ENCODE peak calls at places on chromosome X, in seven cellular contexts. X, F, U, J, E, H and C are unnamed samples.

GRCh38 chrX:71542411-71542810 is 9.5 kb downstream of the OGT start:
- DNase-seq in X (no peak), E (no peak), F (no peak), J (no peak), H (no peak), U (no peak), C (no peak)

GRCh38 chrX:39477438-39478120 is 620.2 kb downstream of the BCOR start:
- DNase-seq in U (no peak), J (no peak), H (no peak), X (peak; percentile 35), E (peak; percentile 73), F (no peak), C (peak; percentile 50)

GRCh38 chrX:128287693-128288092 is 235.5 kb upstream of the ACTRT1 start:
- DNase-seq in F (no peak), H (no peak), J (no peak), E (no peak), X (no peak), U (no peak), C (no peak)

GRCh38 chrX:67721321-67721720 is 177.5 kb downstream of the AR start:
- DNase-seq in X (no peak), J (no peak), F (no peak), U (no peak), E (no peak), H (no peak), C (no peak)

GRCh38 chrX:96752776-96753175 is 68.1 kb downstream of the DIAPH2 start:
- DNase-seq in X (no peak), F (no peak), H (no peak), J (no peak), U (no peak), E (no peak), C (no peak)

GRCh38 chrX:153400146-153401132 is 711 bp downstream of the PNMA6E start:
- DNase-seq in H (no peak), J (no peak), F (no peak), E (no peak), X (peak; percentile 41), U (peak; percentile 35), C (no peak)

GRCh38 chrX:27680726-27681125 is 90.6 kb downstream of the DCAF8L2 start:
- DNase-seq in X (no peak), E (no peak), J (no peak), H (no peak), U (no peak), F (no peak), C (no peak)

GRCh38 chrX:24282381-24283121 is 31.3 kb downstream of the SUPT20HL2 start:
- DNase-seq in H (no peak), X (no peak), J (no peak), U (no peak), E (no peak), F (no peak), C (no peak)

GRCh38 chrX:52082578-52082977 is 13.6 kb upstream of the MAGED4B start:
- DNase-seq in H (no peak), J (no peak), F (no peak), U (no peak), E (no peak), X (no peak), C (no peak)

GRCh38 chrX:38060331-38060878 is 54.1 kb downstream of the SYTL5 start:
- DNase-seq in H (no peak), U (no peak), X (no peak), E (no peak), J (no peak), F (no peak), C (no peak)

GRCh38 chrX:151178746-151179145 is 2.4 kb downstream of the GPR50 start:
- DNase-seq in F (no peak), H (no peak), X (no peak), E (no peak), U (no peak), J (no peak), C (no peak)

GRCh38 chrX:23493941-23494374 is 159.3 kb downstream of the PTCHD1 start:
- DNase-seq in E (no peak), J (no peak), F (no peak), U (peak; percentile 7), H (no peak), X (no peak), C (no peak)

GRCh38 chrX:28609917-28610613 is 22.8 kb downstream of the IL1RAPL1 start:
- DNase-seq in F (no peak), J (no peak), E (peak; percentile 55), U (no peak), X (no peak), H (peak; percentile 4), C (no peak)

GRCh38 chrX:19875051-19875432 is 12.4 kb downstream of the SH3KBP1 start:
- DNase-seq in E (no peak), F (no peak), X (no peak), U (peak; percentile 57), H (no peak), J (no peak), C (peak; percentile 53)

GRCh38 chrX:11341274-11342256 is 48.4 kb downstream of the AMELX start:
- DNase-seq in U (no peak), E (peak; percentile 47), X (peak; percentile 31), J (peak; percentile 90), F (peak; percentile 3), H (no peak), C (no peak)

GRCh38 chrX:109537324-109537665 is 651 bp downstream of the NXT2 start:
- DNase-seq in U (no peak), E (no peak), H (peak; percentile 65), F (no peak), X (peak; percentile 42), J (no peak), C (no peak)

GRCh38 chrX:38513087-38513742 is 48.1 kb upstream of the TSPAN7 start:
- DNase-seq in X (no peak), F (no peak), U (no peak), J (no peak), H (no peak), E (no peak), C (no peak)

DNA sequence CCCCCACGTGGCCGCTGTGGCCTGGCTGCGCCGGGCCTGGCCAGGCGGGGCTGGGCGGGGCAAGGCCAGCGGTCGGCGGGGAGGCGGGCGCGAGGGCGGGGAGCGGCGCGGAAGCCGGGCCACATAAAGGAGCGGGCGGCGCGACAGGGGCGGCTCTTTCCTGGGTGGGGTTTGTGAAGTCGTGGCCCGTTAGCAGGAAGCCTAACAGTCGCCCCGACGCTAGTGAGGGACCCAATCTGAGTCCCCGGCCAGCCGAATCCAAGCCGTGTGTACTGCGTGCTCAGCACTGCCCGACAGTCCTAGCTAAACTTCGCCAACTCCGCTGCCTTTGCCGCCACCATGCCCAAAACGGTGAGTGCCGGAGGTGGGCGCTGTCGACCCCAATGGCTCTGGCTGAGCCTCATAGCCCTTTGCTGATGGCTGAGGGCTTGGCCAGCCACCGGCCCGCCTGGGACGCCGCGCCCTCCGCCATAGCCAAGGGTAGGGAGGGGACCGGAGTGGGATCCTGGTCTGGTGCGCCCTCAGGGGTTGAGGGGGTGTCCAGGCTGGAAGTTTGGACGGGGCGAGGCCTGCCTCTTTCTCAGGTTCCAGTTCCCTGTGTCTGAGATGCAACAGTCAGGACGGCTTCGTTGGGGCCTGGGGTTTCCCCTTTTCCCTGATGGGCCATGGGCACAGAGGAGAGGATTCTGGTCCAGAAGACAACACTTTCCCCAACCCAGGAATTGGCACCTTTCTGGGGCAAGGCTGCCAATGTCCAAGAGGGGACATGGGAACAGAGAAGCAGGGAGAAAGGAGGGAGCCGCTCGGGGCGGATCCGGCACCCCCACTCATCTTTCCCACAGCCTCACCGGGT is at the start of gene MSN:
- DNase-seq in J (no peak), U (no peak), X (peak; percentile 76), E (peak; percentile 92), H (peak; percentile 39), F (no peak), C (peak; percentile 89)
- TF ChIP-seq POLR2A in J (peak; percentile 55), U (no peak), X (peak; percentile 57), E (no peak), H (peak; percentile 57), F (no peak), C (peak; percentile 41)

GRCh38 chrX:47026198-47026597 is 52.0 kb upstream of the RGN start:
- DNase-seq in F (no peak), X (no peak), U (no peak), H (no peak), J (no peak), E (no peak), C (no peak)

GRCh38 chrX:47030339-47030738 is 47.9 kb upstream of the RGN start:
- DNase-seq in X (no peak), J (no peak), F (no peak), E (no peak), U (peak; percentile 51), H (peak; percentile 39), C (no peak)
- H3K27me3 ChIP-seq in X (no peaks in the 10 kb centered on the region), J (no peaks in the 10 kb centered on the region), F (no peaks in the 10 kb centered on the region), E (no peaks in the 10 kb centered on the region), U (no peaks in the 10 kb centered on the region), H (no peaks in the 10 kb centered on the region), C (no peaks in the 10 kb centered on the region)

GRCh38 chrX:49858341-49858740 is 20.9 kb upstream of the USP27X start:
- DNase-seq in U (no peak), E (no peak), H (no peak), F (no peak), X (no peak), J (no peak), C (no peak)

GRCh38 chrX:49856819-49857218 is 22.5 kb upstream of the USP27X start:
- DNase-seq in F (no peak), H (no peak), E (no peak), X (no peak), U (no peak), J (no peak), C (no peak)

GRCh38 chrX:49862093-49862492 is 17.2 kb upstream of the USP27X start:
- DNase-seq in F (no peak), H (no peak), J (no peak), E (no peak), U (no peak), X (no peak), C (no peak)

DNA sequence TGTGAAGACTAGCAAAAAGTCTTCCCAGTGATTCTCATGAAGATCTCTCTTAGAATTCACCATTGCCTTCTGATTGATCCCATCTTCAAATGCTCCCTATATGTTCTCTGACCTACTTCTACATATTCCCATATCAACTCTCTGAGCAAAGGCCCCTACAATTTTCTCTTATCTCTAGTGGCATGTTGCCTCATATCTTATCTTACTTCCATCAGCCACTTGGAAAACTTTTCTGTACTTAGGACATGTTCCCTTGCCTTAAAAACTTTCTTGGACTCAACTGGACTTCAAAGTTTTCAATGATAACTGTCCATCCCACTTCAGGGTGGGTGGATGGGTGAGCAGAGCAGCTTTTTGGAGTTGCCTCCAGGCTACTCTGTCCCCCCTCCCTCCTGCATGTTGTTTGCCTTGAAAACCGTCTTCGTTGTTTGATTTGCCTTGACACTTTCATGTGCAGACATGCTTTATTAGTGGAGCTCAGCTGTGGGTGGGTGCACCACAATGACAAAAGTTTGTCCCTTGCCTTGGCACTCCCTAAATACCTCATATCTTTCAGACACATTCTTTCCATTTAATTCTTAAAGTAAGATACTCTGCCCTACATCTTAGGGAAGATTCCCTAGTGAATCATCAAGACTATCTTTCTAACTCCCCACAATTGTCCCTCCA is 18.3 kb upstream of the USP27X start:
- DNase-seq in F (no peak), H (no peak), U (no peak), E (no peak), X (no peak), J (no peak), C (no peak)
- TF ChIP-seq POLR2A in F (no peak), H (no peak), U (no peak), E (no peak), X (no peak), J (no peak), C (no peak)

DNA sequence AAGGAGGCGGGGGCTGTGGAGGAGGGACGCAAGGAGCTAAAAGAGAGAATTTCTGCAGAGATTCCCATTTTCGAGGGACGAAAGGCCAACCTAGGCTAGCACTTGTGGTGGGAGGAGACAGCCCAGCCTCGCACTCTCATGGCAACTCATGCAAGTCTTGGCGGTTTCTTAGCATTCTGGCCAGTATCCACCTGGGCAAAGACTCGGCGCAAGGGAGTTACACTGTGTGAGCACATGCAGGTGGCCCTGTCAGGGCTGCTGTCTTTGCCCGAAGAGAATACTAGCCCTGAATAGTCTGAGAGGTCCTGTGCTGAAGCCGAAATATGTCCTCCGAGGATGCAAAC is 15.5 kb downstream of the MCF2 start:
- DNase-seq in F (no peak), E (no peak), U (no peak), J (no peak), X (no peak), H (no peak), C (no peak)
- H3K27me3 ChIP-seq in F (peaks cover 18% of the 10 kb centered on the region), E (no peaks in the 10 kb centered on the region), U (no peaks in the 10 kb centered on the region), J (peaks cover 15% of the 10 kb centered on the region), X (peaks cover 16% of the 10 kb centered on the region), H (no peaks in the 10 kb centered on the region), C (no peaks in the 10 kb centered on the region)